ENCODE peak calls at places on chromosomes 6 and 20, in six cellular contexts. Z, L, I, D, B and H are unnamed samples.

GRCh38 chr20:6036213-6036612 is 17.6 kb downstream of the LRRN4 start:
- DNase-seq in B (no peak), Z (no peak), D (no peak), L (no peak), I (no peak), H (no peak)

GRCh38 chr6:98924647-98925046 is 23.1 kb downstream of the FBXL4 start:
- DNase-seq in D (no peak), B (no peak), L (peak), I (no peak), Z (no peak), H (no peak)

GRCh38 chr20:59735917-59736316 is 131.6 kb downstream of the PHACTR3 start:
- DNase-seq in L (no peak), I (no peak), B (no peak), Z (no peak), D (no peak), H (no peak)

GRCh38 chr6:111823831-111824607 is 49.2 kb downstream of the FYN start:
- DNase-seq in L (no peak), Z (peak), D (no peak), I (no peak), B (peak), H (no peak)

GRCh38 chr20:2871555-2872303 is 1.6 kb upstream of the PTPRA start:
- DNase-seq in L (no peak), D (no peak), B (no peak), I (no peak), Z (no peak), H (no peak)

GRCh38 chr6:45184937-45185336 is 143.2 kb upstream of the RUNX2 start:
- DNase-seq in I (no peak), D (no peak), Z (no peak), L (no peak), B (no peak), H (no peak)

GRCh38 chr20:37072293-37073196 is 23.3 kb downstream of the RBL1 start:
- DNase-seq in B (no peak), L (no peak), D (no peak), Z (no peak), I (no peak), H (no peak)

GRCh38 chr6:135084916-135085269 is 30.3 kb upstream of the HBS1L start:
- DNase-seq in B (no peak), Z (no peak), D (no peak), I (no peak), L (no peak), H (no peak)

GRCh38 chr6:83051386-83052172 is 14.1 kb downstream of the UBE3D start:
- DNase-seq in L (no peak), I (no peak), Z (no peak), D (no peak), B (no peak), H (no peak)

GRCh38 chr6:42403831-42404230 is 47.9 kb downstream of the TRERF1 start:
- DNase-seq in L (no peak), Z (no peak), I (no peak), B (no peak), D (no peak), H (no peak)

GRCh38 chr6:16623029-16623653 is 138.1 kb downstream of the ATXN1 start:
- DNase-seq in Z (no peak), B (no peak), D (no peak), I (no peak), L (peak), H (no peak)

GRCh38 chr6:53326372-53327016 is 22.3 kb downstream of the ELOVL5 start:
- DNase-seq in L (peak), I (no peak), D (no peak), Z (peak), B (peak), H (no peak)

GRCh38 chr6:157941101-157941863 is 40.4 kb upstream of the SYNJ2 start:
- DNase-seq in B (no peak), I (no peak), Z (no peak), D (no peak), L (no peak), H (no peak)

GRCh38 chr6:116106146-116106545 is 5.5 kb downstream of the NT5DC1 start:
- DNase-seq in Z (no peak), D (no peak), B (no peak), L (no peak), I (no peak), H (no peak)

GRCh38 chr6:98945311-98946005 is 2.3 kb downstream of the FBXL4 start:
- DNase-seq in L (peak), Z (no peak), I (no peak), D (no peak), B (no peak), H (no peak)

GRCh38 chr6:157983439-157984119 is 1.9 kb downstream of the SYNJ2 start:
- DNase-seq in D (no peak), B (no peak), I (no peak), L (no peak), Z (no peak), H (no peak)

GRCh38 chr20:51122931-51123658 is 100.2 kb upstream of the KCNG1 start:
- DNase-seq in Z (no peak), L (no peak), D (no peak), B (no peak), I (no peak), H (no peak)

GRCh38 chr20:64065973-64066341 is 3.0 kb downstream of the TCEA2 start:
- DNase-seq in B (no peak), L (peak), D (peak), I (peak), Z (no peak), H (peak)

GRCh38 chr6:8080338-8081151 is 16.4 kb upstream of the BLOC1S5 start:
- DNase-seq in Z (no peak), B (no peak), L (peak), D (no peak), I (no peak), H (no peak)

GRCh38 chr20:42734660-42735368 is 454.9 kb downstream of the PTPRT start:
- DNase-seq in I (no peak), D (no peak), L (no peak), Z (no peak), B (no peak), H (no peak)

GRCh38 chr6:37314117-37314802 is 39.5 kb upstream of the RNF8 start:
- DNase-seq in Z (no peak), L (no peak), I (no peak), D (no peak), B (no peak), H (no peak)

GRCh38 chr6:144336900-144337299 is 51.8 kb downstream of the UTRN start:
- DNase-seq in Z (no peak), D (no peak), B (no peak), L (no peak), I (no peak), H (no peak)

GRCh38 chr20:15236812-15237211 is 899.4 kb upstream of the FLRT3 start:
- DNase-seq in B (peak), D (no peak), Z (no peak), I (no peak), L (peak), H (peak)

GRCh38 chr6:113120577-113121285 is 736.4 kb upstream of the MARCKS start:
- DNase-seq in Z (no peak), I (no peak), L (peak), D (no peak), B (peak), H (no peak)

GRCh38 chr20:59004763-59005522 is 2.1 kb downstream of the CTSZ start:
- DNase-seq in D (no peak), Z (no peak), B (no peak), L (peak), I (peak), H (peak)

GRCh38 chr6:82691997-82692396 is 328.4 kb downstream of the TPBG start:
- DNase-seq in L (peak), B (no peak), I (no peak), D (no peak), Z (no peak), H (no peak)

GRCh38 chr20:43911066-43911465 is 3.6 kb upstream of the TOX2 start:
- DNase-seq in B (peak), L (no peak), I (no peak), Z (no peak), D (no peak), H (no peak)

GRCh38 chr20:62143118-62143975 is at the start of the genes PSMA7 and SS18L1:
- DNase-seq in B (no peak), I (peak), L (peak), D (peak), Z (peak), H (peak)

GRCh38 chr6:129853996-129854711 is 7.0 kb downstream of the TMEM244 start:
- DNase-seq in D (no peak), B (no peak), Z (no peak), I (no peak), L (peak), H (no peak)

GRCh38 chr20:63567382-63568169 is 6.5 kb downstream of the HELZ2 start:
- DNase-seq in B (no peak), I (no peak), L (no peak), D (peak), Z (no peak), H (peak)

GRCh38 chr6:162203287-162203686 is 524.3 kb downstream of the PRKN start:
- DNase-seq in I (no peak), D (no peak), B (no peak), L (no peak), Z (no peak), H (no peak)

GRCh38 chr6:129353067-129353466 is 356.9 kb downstream of the ARHGAP18 start:
- DNase-seq in L (peak), I (no peak), D (no peak), B (peak), Z (no peak), H (no peak)

GRCh38 chr6:82458147-82458546 is 94.5 kb downstream of the TPBG start:
- DNase-seq in I (no peak), D (no peak), Z (no peak), B (peak), L (peak), H (no peak)

GRCh38 chr6:109393882-109394281 is 11.6 kb upstream of the CD164 start:
- DNase-seq in D (no peak), L (peak), B (peak), Z (no peak), I (no peak), H (no peak)

GRCh38 chr6:136123464-136123863 is 126.6 kb downstream of the MTFR2 start:
- DNase-seq in B (peak), D (no peak), I (no peak), L (peak), Z (no peak), H (no peak)

GRCh38 chr6:3838992-3839867 is 9.9 kb upstream of the FAM50B start:
- DNase-seq in D (no peak), L (peak), B (no peak), Z (no peak), I (no peak), H (no peak)

GRCh38 chr20:64086801-64087200 is 2.6 kb upstream of the LKAAEAR1 start:
- DNase-seq in B (no peak), D (no peak), L (no peak), I (no peak), Z (no peak), H (no peak)

GRCh38 chr20:60589624-60590023 is 631.4 kb downstream of the CDH26 start:
- DNase-seq in B (no peak), L (no peak), I (no peak), D (no peak), Z (no peak), H (no peak)

GRCh38 chr6:160523223-160523622 is 140.9 kb downstream of the LPA start:
- DNase-seq in Z (no peak), L (no peak), B (no peak), D (no peak), I (no peak), H (no peak)